ENCODE peak calls at places on chromosomes 7 and 10, in five cellular contexts. K, B, L, P and Y are unnamed samples.

GRCh38 chr7:145902123-145902522 is 214.5 kb upstream of the CNTNAP2 start:
- DNase-seq in K (no peak), B (no peak), L (peak; percentile 50), P (no peak), Y (no peak)

GRCh38 chr7:113986216-113986615 is 67.4 kb upstream of the PPP1R3A start:
- DNase-seq in B (no peak), K (no peak), P (no peak), L (no peak), Y (no peak)

GRCh38 chr7:11753441-11753840 is 78.6 kb downstream of the THSD7A start:
- DNase-seq in P (no peak), L (no peak), K (no peak), B (no peak), Y (no peak)

GRCh38 chr7:101913876-101914275 is 96.5 kb downstream of the CUX1 start:
- DNase-seq in K (no peak), L (no peak), B (no peak), P (no peak), Y (no peak)

GRCh38 chr10:73798087-73798486 is 12.7 kb downstream of the ZSWIM8 start:
- DNase-seq in B (no peak), P (no peak), L (no peak), K (no peak), Y (no peak)

GRCh38 chr7:20269726-20270125 is 52.5 kb upstream of the MACC1 start:
- DNase-seq in L (no peak), P (no peak), K (no peak), B (no peak), Y (no peak)

GRCh38 chr10:72742077-72742476 is 50.1 kb downstream of the MCU start:
- DNase-seq in L (no peak), P (no peak), K (no peak), B (no peak), Y (no peak)

GRCh38 chr10:109765838-109766237 is 157.5 kb downstream of the XPNPEP1 start:
- DNase-seq in B (no peak), P (no peak), L (no peak), K (no peak), Y (no peak)

GRCh38 chr10:62049815-62050626 is 148.5 kb downstream of the ARID5B start:
- DNase-seq in L (no peak), P (no peak), K (no peak), B (no peak), Y (no peak)

GRCh38 chr7:40220421-40220911 is 85.7 kb downstream of the SUGCT start:
- DNase-seq in L (no peak), K (no peak), P (no peak), B (no peak), Y (no peak)

GRCh38 chr7:141920281-141920680 is 4.1 kb downstream of the OR9A4 start:
- DNase-seq in L (no peak), B (no peak), P (no peak), K (no peak), Y (no peak)

GRCh38 chr10:48518926-48519730 is 85.7 kb downstream of the ARHGAP22 start:
- DNase-seq in B (no peak), P (no peak), K (no peak), L (peak; percentile 41), Y (no peak)

GRCh38 chr7:129343099-129343700 is 91.0 kb upstream of the STRIP2 start:
- DNase-seq in B (peak; percentile 17), P (no peak), L (no peak), K (no peak), Y (peak; percentile 19)

GRCh38 chr7:5436003-5436678 is 12.5 kb upstream of the TNRC18 start:
- DNase-seq in L (no peak), K (no peak), B (no peak), P (no peak), Y (no peak)

GRCh38 chr7:159014297-159015062 is 130.2 kb downstream of the VIPR2 start:
- DNase-seq in L (no peak), B (no peak), K (no peak), P (no peak), Y (no peak)

GRCh38 chr10:26269754-26270153 is 53.2 kb downstream of the GAD2 start:
- DNase-seq in K (no peak), P (peak; percentile 59), B (peak; percentile 65), L (no peak), Y (peak; percentile 38)

GRCh38 chr7:29116361-29116760 is 30.0 kb downstream of the CPVL start:
- DNase-seq in P (no peak), K (no peak), L (no peak), B (no peak), Y (peak; percentile 69)

GRCh38 chr10:73998623-73999622 is 1.0 kb downstream of the VCL start:
- DNase-seq in K (no peak), P (peak; percentile 23), L (peak; percentile 68), B (peak; percentile 55), Y (peak; percentile 27)

GRCh38 chr7:232571-233455 is 40.4 kb downstream of the FAM20C start:
- DNase-seq in B (no peak), P (no peak), K (no peak), L (no peak), Y (no peak)

GRCh38 chr7:138726288-138726687 is 25.1 kb upstream of the SVOPL start:
- DNase-seq in P (no peak), B (peak; percentile 43), L (no peak), K (no peak), Y (no peak)

GRCh38 chr10:63084690-63085377 is 48.3 kb upstream of the NRBF2 start:
- DNase-seq in K (no peak), B (no peak), L (no peak), P (no peak), Y (no peak)

GRCh38 chr7:13982940-13983677 is 6.4 kb downstream of the ETV1 start:
- DNase-seq in P (no peak), B (no peak), K (no peak), L (no peak), Y (no peak)

GRCh38 chr10:107165007-107165406 is 501 bp upstream of the SORCS1 start:
- DNase-seq in L (no peak), P (no peak), K (no peak), B (peak; percentile 22), Y (no peak)

GRCh38 chr7:141362580-141363435 is 188.4 kb upstream of the AGK start:
- DNase-seq in P (peak; percentile 32), K (no peak), L (no peak), B (no peak), Y (no peak)

GRCh38 chr7:127809285-127809702 is 157.3 kb downstream of the SND1 start:
- DNase-seq in K (no peak), L (no peak), P (no peak), B (no peak), Y (no peak)

GRCh38 chr10:119409385-119409784 is 133.1 kb downstream of the RGS10 start:
- DNase-seq in L (no peak), P (no peak), K (no peak), B (no peak), Y (no peak)

GRCh38 chr7:114590298-114590697 is 175.7 kb downstream of the FOXP2 start:
- DNase-seq in B (no peak), K (no peak), L (no peak), P (no peak), Y (no peak)

GRCh38 chr10:63633677-63634487 is 112.7 kb downstream of the REEP3 start:
- DNase-seq in L (no peak), K (no peak), P (peak; percentile 27), B (peak; percentile 44), Y (peak; percentile 42)

GRCh38 chr10:103192089-103192450 is 1.0 kb downstream of the NT5C2 start:
- DNase-seq in P (no peak), L (no peak), B (no peak), K (no peak), Y (no peak)

GRCh38 chr10:87541114-87541513 is 36.4 kb downstream of the MINPP1 start:
- DNase-seq in K (no peak), L (no peak), B (no peak), P (no peak), Y (no peak)

DNA sequence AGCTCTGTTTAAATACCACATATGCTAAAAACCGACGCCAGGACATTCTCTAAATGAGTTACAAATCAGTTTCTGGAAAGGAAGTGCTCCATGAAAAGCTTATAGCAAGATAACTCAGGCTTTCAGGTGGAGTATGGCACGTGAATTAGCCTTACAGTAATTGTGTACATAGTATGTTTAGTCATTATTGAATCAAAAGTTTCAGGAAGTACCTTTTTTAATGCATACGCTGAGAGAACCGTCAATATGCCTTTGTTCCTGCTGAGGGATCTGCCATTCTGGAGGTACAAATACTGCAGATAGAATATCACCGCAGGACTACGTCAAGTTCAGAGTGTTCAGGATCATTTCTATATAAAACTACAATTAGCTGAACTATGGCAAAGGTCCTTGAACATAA is 45.7 kb downstream of the ANKMY2 start:
- DNase-seq in L (no peak), K (no peak), B (no peak), P (no peak), Y (no peak)
- TF ChIP-seq SUZ12 in L (no peak), K (no peak), B (no peak), P (no peak), Y (no peak)

GRCh38 chr7:100802951-100803350 is 24.4 kb downstream of the EPHB4 start:
- DNase-seq in P (no peak), L (peak; percentile 47), K (no peak), B (no peak), Y (no peak)

GRCh38 chr7:100794741-100795140 is 32.6 kb downstream of the EPHB4 start:
- DNase-seq in B (no peak), K (no peak), P (no peak), L (no peak), Y (no peak)

GRCh38 chr7:100803398-100804161 is 23.7 kb downstream of the EPHB4 start:
- DNase-seq in B (peak; percentile 39), P (no peak), K (peak; percentile 56), L (peak; percentile 63), Y (peak; percentile 17)

GRCh38 chr7:100801833-100802568 is 25.3 kb downstream of the EPHB4 start:
- DNase-seq in B (no peak), P (no peak), L (peak; percentile 52), K (no peak), Y (peak; percentile 66)

DNA sequence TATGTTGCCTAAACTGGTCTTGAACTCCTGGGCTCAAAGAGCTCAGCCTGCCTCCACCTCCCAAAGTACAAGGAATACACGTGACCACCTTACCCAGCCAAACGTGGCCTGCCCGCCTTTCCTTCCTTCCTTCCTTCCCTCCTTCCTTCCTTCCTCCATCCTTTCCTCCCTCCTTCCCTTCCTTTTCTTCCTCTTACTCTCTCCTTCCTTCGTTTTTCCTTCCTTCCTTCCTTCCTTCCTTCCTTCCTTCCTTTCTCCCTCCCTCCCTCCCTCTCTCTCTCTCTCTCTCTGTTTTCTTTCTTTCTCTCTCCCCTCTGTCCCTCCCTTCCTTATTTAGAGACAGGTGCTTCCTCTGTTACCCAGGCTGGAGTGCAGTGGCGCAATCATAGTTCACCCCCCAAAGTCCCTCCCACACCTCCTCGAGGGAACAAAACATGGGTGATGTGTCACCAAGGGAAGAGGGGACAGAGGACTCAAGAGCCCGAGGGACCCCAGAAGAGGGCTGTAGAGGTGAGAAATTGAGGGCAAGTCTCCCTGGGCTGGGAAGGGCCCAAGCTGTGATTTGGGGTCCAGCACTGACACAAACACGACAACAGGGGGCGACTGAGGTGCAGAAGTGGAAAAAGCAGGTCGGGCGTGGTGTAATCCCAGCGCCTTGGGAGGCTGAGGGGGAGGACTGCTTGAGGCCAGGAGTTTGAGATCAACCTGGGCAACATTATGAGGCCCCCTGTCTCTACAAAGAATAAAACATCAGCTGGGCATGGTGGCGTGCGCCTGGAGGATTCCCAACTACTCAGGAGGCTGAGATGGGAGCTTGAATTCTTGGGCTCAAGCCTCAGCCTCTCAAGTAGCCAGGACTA is 28.1 kb downstream of the EPHB4 start:
- DNase-seq in L (peak; percentile 83), P (no peak), B (peak; percentile 68), K (peak; percentile 5), Y (peak; percentile 52)
- TF ChIP-seq SUZ12 in L (no peak), P (no peak), B (no peak), K (no peak), Y (no peak)

GRCh38 chr7:2519119-2519930 is at the start of gene LFNG:
- DNase-seq in B (peak; percentile 97), L (peak; percentile 84), P (peak; percentile 84), K (peak; percentile 32), Y (peak; percentile 72)
- TF ChIP-seq SUZ12 in B (no peak), L (peak; percentile 33), P (no peak), K (no peak), Y (no peak)

GRCh38 chr10:113059001-113059780 is 109.1 kb downstream of the TCF7L2 start:
- DNase-seq in L (no peak), P (no peak), K (no peak), B (no peak), Y (peak; percentile 76)
- TF ChIP-seq SUZ12 in L (no peak), P (no peak), K (no peak), B (no peak), Y (no peak)